ENCODE peak calls at places on chromosomes 2 and 18, in nine cellular contexts. A is testis; B is vagina; N is GM23248; Z is heart right ventricle; Y is ovary; Q is colonic mucosa; O is breast epithelium; C is CD8-positive, alpha-beta memory T cell. R is an unnamed sample.

GRCh38 chr2:45242161-45242741 is 233.0 kb upstream of the SIX2 start:
- DNase-seq in A (no peak), B (no peak), N (peak; percentile 54), Z (no peak), Y (no peak), Q (no peak), O (no peak), C (no peak), R (no peak)

GRCh38 chr2:204611017-204611631 is 65.8 kb downstream of the PARD3B start:
- DNase-seq in A (no peak), B (no peak), N (no peak), Z (no peak), Y (no peak), Q (no peak), O (no peak), C (no peak), R (no peak)

GRCh38 chr2:118124293-118124891 is 36.1 kb downstream of the INSIG2 start:
- DNase-seq in A (no peak), B (no peak), N (no peak), Z (no peak), Y (no peak), Q (no peak), O (no peak), C (no peak), R (no peak)

GRCh38 chr18:38575648-38576047 is 1010.0 kb upstream of the CELF4 start:
- DNase-seq in A (no peak), B (no peak), N (no peak), Z (no peak), Y (no peak), Q (no peak), O (no peak), C (no peak), R (no peak)

GRCh38 chr2:53654364-53654763 is 113.2 kb upstream of the CHAC2 start:
- DNase-seq in A (no peak), B (no peak), N (no peak), Z (no peak), Y (no peak), Q (no peak), O (no peak), C (no peak), R (no peak)

GRCh38 chr2:73993376-73993775 is 8.7 kb downstream of the TET3 start:
- DNase-seq in A (no peak), B (no peak), N (peak; percentile 44), Z (no peak), Y (no peak), Q (no peak), O (no peak), C (no peak), R (no peak)

GRCh38 chr2:214311931-214312749 is 98.7 kb upstream of the VWC2L start:
- DNase-seq in A (no peak), B (no peak), N (peak; percentile 18), Z (no peak), Y (no peak), Q (no peak), O (no peak), C (no peak), R (no peak)

GRCh38 chr2:186848873-186849578 is at the start of gene ZSWIM2:
- DNase-seq in A (peak; percentile 76), B (no peak), N (peak; percentile 92), Z (peak; percentile 53), Y (peak; percentile 69), Q (peak; percentile 20), O (no peak), C (no peak), R (peak; percentile 75)

GRCh38 chr2:15159206-15159605 is 401.9 kb downstream of the NBAS start:
- DNase-seq in A (no peak), B (no peak), N (no peak), Z (no peak), Y (no peak), Q (no peak), O (no peak), C (no peak), R (no peak)

GRCh38 chr2:36376992-36377738 is 21.6 kb downstream of the CRIM1 start:
- DNase-seq in A (peak; percentile 59), B (no peak), N (peak; percentile 54), Z (no peak), Y (no peak), Q (peak; percentile 79), O (peak; percentile 62), C (no peak), R (no peak)

GRCh38 chr2:152730591-152731333 is 12.3 kb downstream of the ARL6IP6 start:
- DNase-seq in A (no peak), B (no peak), N (peak; percentile 19), Z (no peak), Y (no peak), Q (no peak), O (no peak), C (peak; percentile 30), R (no peak)

GRCh38 chr18:78726326-78727056 is 253.1 kb upstream of the SALL3 start:
- DNase-seq in A (no peak), B (peak; percentile 52), N (no peak), Z (no peak), Y (no peak), Q (no peak), O (no peak), C (no peak), R (no peak)

GRCh38 chr2:88624477-88624876 is 2.8 kb downstream of the EIF2AK3 start:
- DNase-seq in A (no peak), B (no peak), N (no peak), Z (no peak), Y (no peak), Q (no peak), O (no peak), C (no peak), R (no peak)

GRCh38 chr2:70645733-70646420 is 92.3 kb upstream of the TGFA start:
- DNase-seq in A (no peak), B (no peak), N (peak; percentile 31), Z (no peak), Y (no peak), Q (peak; percentile 23), O (no peak), C (no peak), R (no peak)

GRCh38 chr2:240432430-240432819 is 3.0 kb upstream of the GPC1 start:
- DNase-seq in A (peak; percentile 12), B (no peak), N (no peak), Z (no peak), Y (peak; percentile 26), Q (no peak), O (no peak), C (no peak), R (peak; percentile 40)

GRCh38 chr18:49109565-49110251 is 158.9 kb upstream of the SMAD7 start:
- DNase-seq in A (no peak), B (no peak), N (no peak), Z (no peak), Y (no peak), Q (no peak), O (no peak), C (no peak), R (no peak)
- H3K4me1 ChIP-seq in A (no peaks in the 10 kb centered on the region), B (no peaks in the 10 kb centered on the region), N (no peaks in the 10 kb centered on the region), Z (no peaks in the 10 kb centered on the region), Y (no peaks in the 10 kb centered on the region), Q (no peaks in the 10 kb centered on the region), O (no peaks in the 10 kb centered on the region), C (no peaks in the 10 kb centered on the region), R (no peaks in the 10 kb centered on the region)

GRCh38 chr2:236171213-236172201 is 3.3 kb upstream of the GBX2 start:
- DNase-seq in A (no peak), B (no peak), N (no peak), Z (no peak), Y (no peak), Q (no peak), O (no peak), C (no peak), R (no peak)

GRCh38 chr2:236173734-236174607 is 5.8 kb upstream of the GBX2 start:
- DNase-seq in A (no peak), B (no peak), N (no peak), Z (no peak), Y (no peak), Q (no peak), O (no peak), C (no peak), R (no peak)

GRCh38 chr2:236172238-236172865 is 4.2 kb upstream of the GBX2 start:
- DNase-seq in A (no peak), B (no peak), N (no peak), Z (no peak), Y (no peak), Q (no peak), O (no peak), C (no peak), R (no peak)

GRCh38 chr2:236174608-236175001 is 6.4 kb upstream of the GBX2 start:
- DNase-seq in A (no peak), B (no peak), N (no peak), Z (no peak), Y (no peak), Q (no peak), O (no peak), C (no peak), R (no peak)

GRCh38 chr2:236172866-236173733 is 4.9 kb upstream of the GBX2 start:
- DNase-seq in A (no peak), B (no peak), N (no peak), Z (no peak), Y (no peak), Q (no peak), O (no peak), C (no peak), R (no peak)
- H3K4me3 ChIP-seq in A (no peak overlapping the region), B (no peak overlapping the region), N (no peak overlapping the region), Z (no peak overlapping the region), Y (no peak overlapping the region), Q (no peak overlapping the region), O (no peak overlapping the region), C (no peak overlapping the region), R (no peak overlapping the region)

GRCh38 chr2:68690851-68691250 is 43.8 kb upstream of the ARHGAP25 start:
- DNase-seq in A (no peak), B (no peak), N (no peak), Z (no peak), Y (no peak), Q (no peak), O (no peak), C (no peak), R (no peak)

GRCh38 chr2:68686178-68686577 is 42.8 kb downstream of the PROKR1 start:
- DNase-seq in A (no peak), B (no peak), N (no peak), Z (no peak), Y (no peak), Q (no peak), O (no peak), C (no peak), R (no peak)

GRCh38 chr2:68692511-68692910 is 42.1 kb upstream of the ARHGAP25 start:
- DNase-seq in A (no peak), B (no peak), N (no peak), Z (no peak), Y (no peak), Q (no peak), O (no peak), C (no peak), R (no peak)

GRCh38 chr2:68687018-68687417 is 43.6 kb downstream of the PROKR1 start:
- DNase-seq in A (no peak), B (no peak), N (no peak), Z (no peak), Y (no peak), Q (no peak), O (no peak), C (no peak), R (no peak)

GRCh38 chr2:68689553-68690537 is 44.8 kb upstream of the ARHGAP25 start:
- DNase-seq in A (no peak), B (no peak), N (no peak), Z (no peak), Y (no peak), Q (no peak), O (no peak), C (no peak), R (no peak)
- H3K4me1 ChIP-seq in A (no peaks in the 10 kb centered on the region), B (no peaks in the 10 kb centered on the region), N (no peaks in the 10 kb centered on the region), Z (no peaks in the 10 kb centered on the region), Y (no peaks in the 10 kb centered on the region), Q (no peaks in the 10 kb centered on the region), O (no peaks in the 10 kb centered on the region), C (no peaks in the 10 kb centered on the region), R (no peaks in the 10 kb centered on the region)

GRCh38 chr2:218002103-218002502 is 692 bp downstream of the TNS1 start:
- DNase-seq in A (no peak), B (no peak), N (peak; percentile 57), Z (no peak), Y (no peak), Q (no peak), O (no peak), C (no peak), R (no peak)
- H3K4me3 ChIP-seq in A (peak overlapping the region; percentile 48), B (peak overlapping the region; percentile 50), N (peak overlapping the region; percentile 96), Z (peak overlapping the region; percentile 24), Y (peak overlapping the region; percentile 49), Q (peak overlapping the region; percentile 3), O (peak overlapping the region; percentile 53), C (no peak overlapping the region), R (peak overlapping the region; percentile 46)